ENCODE peak calls at places on chromosome 4, in six cellular contexts. One of them, this sample, is unnamed.

GRCh38 chr4:142547974-142548373 is 298.1 kb downstream of the INPP4B start:
- DNase-seq in GM12891: no peak
- DNase-seq in GM12878: no peak
- DNase-seq in K562: no peak
- DNase-seq in HepG2: no peak
- DNase-seq in H1: no peak
- DNase-seq in this sample: no peak

GRCh38 chr4:17654701-17655100 is 40.3 kb downstream of the MED28 start:
- DNase-seq in K562: no peak
- DNase-seq in GM12891: no peak
- DNase-seq in H1: no peak
- DNase-seq in HepG2: no peak
- DNase-seq in GM12878: no peak
- DNase-seq in this sample: no peak

GRCh38 chr4:175062183-175062592 is 144.0 kb downstream of the ADAM29 start:
- DNase-seq in K562: no peak
- DNase-seq in GM12891: no peak
- DNase-seq in H1: no peak
- DNase-seq in GM12878: no peak
- DNase-seq in HepG2: no peak
- DNase-seq in this sample: no peak

GRCh38 chr4:22670953-22671352 is 21.8 kb upstream of the GBA3 start:
- DNase-seq in K562: no peak
- DNase-seq in H1: no peak
- DNase-seq in GM12878: no peak
- DNase-seq in GM12891: no peak
- DNase-seq in HepG2: no peak
- DNase-seq in this sample: no peak

GRCh38 chr4:90951037-90951436 is 823.8 kb downstream of the CCSER1 start:
- DNase-seq in GM12878: no peak
- DNase-seq in GM12891: no peak
- DNase-seq in HepG2: peak
- DNase-seq in H1: no peak
- DNase-seq in K562: no peak
- DNase-seq in this sample: no peak

GRCh38 chr4:60215906-60216305 is 984.2 kb upstream of the ADGRL3 start:
- DNase-seq in K562: no peak
- DNase-seq in HepG2: no peak
- DNase-seq in H1: no peak
- DNase-seq in GM12891: no peak
- DNase-seq in GM12878: no peak
- DNase-seq in this sample: no peak

GRCh38 chr4:77538144-77538543 is 67.5 kb upstream of the CXCL13 start:
- DNase-seq in GM12891: no peak
- DNase-seq in K562: no peak
- DNase-seq in HepG2: no peak
- DNase-seq in GM12878: no peak
- DNase-seq in H1: no peak
- DNase-seq in this sample: no peak

GRCh38 chr4:150972592-150972991 is 42.5 kb downstream of the LRBA start:
- DNase-seq in H1: no peak
- DNase-seq in GM12891: no peak
- DNase-seq in K562: no peak
- DNase-seq in HepG2: no peak
- DNase-seq in GM12878: no peak
- DNase-seq in this sample: no peak

GRCh38 chr4:24991015-24991414 is 39.7 kb downstream of the LGI2 start:
- DNase-seq in GM12891: no peak
- DNase-seq in K562: no peak
- DNase-seq in HepG2: no peak
- DNase-seq in GM12878: no peak
- DNase-seq in H1: no peak
- DNase-seq in this sample: no peak

GRCh38 chr4:186144596-186145569 is 40.4 kb downstream of the FAM149A start:
- DNase-seq in H1: peak
- DNase-seq in HepG2: no peak
- DNase-seq in K562: no peak
- DNase-seq in GM12878: no peak
- DNase-seq in GM12891: peak
- DNase-seq in this sample: no peak

GRCh38 chr4:26131711-26132110 is 189.1 kb upstream of the RBPJ start:
- DNase-seq in GM12878: peak
- DNase-seq in K562: no peak
- DNase-seq in HepG2: no peak
- DNase-seq in H1: no peak
- DNase-seq in GM12891: no peak
- DNase-seq in this sample: no peak

GRCh38 chr4:74423101-74423500 is 21.8 kb upstream of the AREG start:
- DNase-seq in K562: no peak
- DNase-seq in HepG2: no peak
- DNase-seq in GM12878: no peak
- DNase-seq in H1: no peak
- DNase-seq in GM12891: no peak
- DNase-seq in this sample: no peak

GRCh38 chr4:82785248-82786003 is 13.2 kb downstream of the SCD5 start:
- DNase-seq in GM12878: no peak
- DNase-seq in H1: no peak
- DNase-seq in GM12891: no peak
- DNase-seq in HepG2: peak
- DNase-seq in K562: no peak
- DNase-seq in this sample: no peak

GRCh38 chr4:88820723-88821368 is 123.2 kb upstream of the NAP1L5 start:
- DNase-seq in GM12891: no peak
- DNase-seq in HepG2: no peak
- DNase-seq in H1: no peak
- DNase-seq in GM12878: no peak
- DNase-seq in K562: no peak
- DNase-seq in this sample: no peak

GRCh38 chr4:119243868-119244267 is 31.4 kb downstream of the USP53 start:
- DNase-seq in GM12878: no peak
- DNase-seq in H1: no peak
- DNase-seq in GM12891: no peak
- DNase-seq in HepG2: no peak
- DNase-seq in K562: no peak
- DNase-seq in this sample: no peak

GRCh38 chr4:1896658-1896991 is 25.4 kb downstream of the NSD2 start:
- DNase-seq in K562: no peak
- DNase-seq in GM12891: no peak
- DNase-seq in HepG2: no peak
- DNase-seq in H1: no peak
- DNase-seq in GM12878: no peak
- DNase-seq in this sample: no peak

GRCh38 chr4:121096629-121097028 is 24.3 kb upstream of the NDNF start:
- DNase-seq in HepG2: peak
- DNase-seq in GM12891: no peak
- DNase-seq in GM12878: no peak
- DNase-seq in H1: no peak
- DNase-seq in K562: no peak
- DNase-seq in this sample: no peak

GRCh38 chr4:121096174-121096573 is 23.8 kb upstream of the NDNF start:
- DNase-seq in HepG2: no peak
- DNase-seq in H1: no peak
- DNase-seq in K562: no peak
- DNase-seq in GM12878: no peak
- DNase-seq in GM12891: no peak
- DNase-seq in this sample: no peak

GRCh38 chr4:121094297-121094966 is 22.1 kb upstream of the NDNF start:
- DNase-seq in K562: no peak
- DNase-seq in GM12891: no peak
- DNase-seq in GM12878: no peak
- DNase-seq in HepG2: no peak
- DNase-seq in H1: no peak
- DNase-seq in this sample: no peak

DNA sequence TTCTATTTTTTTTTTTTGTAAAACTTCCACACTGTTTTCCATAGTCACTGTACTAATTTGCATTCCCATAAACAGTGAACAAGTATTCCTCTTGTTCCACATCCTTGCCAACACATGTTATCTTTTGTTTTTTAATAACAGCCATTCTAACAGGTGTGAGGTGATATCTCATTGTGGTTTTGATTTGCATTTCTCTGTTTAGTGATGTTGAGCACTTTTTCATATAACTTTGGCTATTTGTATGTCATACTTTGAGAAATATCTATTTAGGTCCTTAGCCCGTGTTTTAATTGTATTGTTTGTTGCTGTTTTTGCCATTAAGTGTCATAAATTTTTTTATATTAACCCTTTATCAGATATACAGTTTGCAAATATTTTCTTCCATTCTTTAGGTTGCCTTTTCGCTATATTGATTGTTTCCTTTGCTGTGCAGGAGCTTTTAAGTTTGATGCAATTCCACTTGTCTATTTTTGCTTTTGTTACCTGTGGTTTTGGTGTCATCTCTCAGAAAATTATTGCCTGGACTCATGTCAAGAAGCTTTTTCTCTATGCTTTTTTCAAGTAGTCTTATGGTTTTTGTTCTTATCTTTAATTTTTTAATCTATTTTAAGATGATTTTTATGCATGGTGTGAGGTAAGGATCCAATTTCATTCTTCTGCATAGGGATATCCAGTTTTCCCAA is 27.9 kb upstream of the NDNF start:
- DNase-seq in K562: no peak
- DNase-seq in H1: no peak
- DNase-seq in GM12878: no peak
- DNase-seq in HepG2: no peak
- DNase-seq in GM12891: no peak
- DNase-seq in this sample: no peak
- TF ChIP-seq POLR2AphosphoS5 in K562: no peak
- TF ChIP-seq POLR2AphosphoS5 in H1: no peak
- TF ChIP-seq POLR2AphosphoS5 in GM12878: no peak
- TF ChIP-seq POLR2AphosphoS5 in HepG2: no peak
- TF ChIP-seq POLR2AphosphoS5 in GM12891: no peak
- TF ChIP-seq POLR2AphosphoS5 in this sample: no peak

GRCh38 chr4:122732329-122733026 is at the start of gene BBS12:
- DNase-seq in K562: peak
- DNase-seq in H1: peak
- DNase-seq in GM12878: peak
- DNase-seq in HepG2: peak
- DNase-seq in GM12891: peak
- DNase-seq in this sample: peak
- TF ChIP-seq POLR2A in K562: peak
- TF ChIP-seq POLR2A in H1: peak
- TF ChIP-seq POLR2A in GM12878: peak
- TF ChIP-seq POLR2A in HepG2: no peak
- TF ChIP-seq POLR2A in GM12891: no peak
- TF ChIP-seq POLR2A in this sample: no peak

DNA sequence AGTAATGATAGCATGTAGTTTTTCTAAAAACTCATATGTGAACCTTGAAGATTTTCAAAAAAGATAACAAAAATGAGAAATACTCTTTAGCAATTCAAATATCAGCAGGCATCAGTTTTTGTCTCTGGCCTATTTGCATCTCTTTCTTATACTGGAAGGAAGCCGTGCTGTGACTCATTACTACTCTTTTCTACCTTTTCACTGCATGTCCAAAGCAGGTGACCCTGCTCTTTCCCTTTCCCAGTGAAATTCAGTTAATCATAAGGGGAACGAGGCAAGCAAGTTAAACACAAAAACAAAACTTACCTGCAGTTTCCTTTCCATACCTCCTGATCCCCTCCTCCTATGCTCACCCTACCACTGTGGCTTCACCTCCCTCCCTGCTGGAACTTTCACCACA is 9.3 kb downstream of the SPATA4 start:
- DNase-seq in H1: no peak
- DNase-seq in K562: no peak
- DNase-seq in GM12891: no peak
- DNase-seq in HepG2: no peak
- DNase-seq in GM12878: no peak
- DNase-seq in this sample: no peak
- TF ChIP-seq TAF1 in H1: no peak
- TF ChIP-seq TAF1 in K562: no peak
- TF ChIP-seq TAF1 in GM12891: no peak
- TF ChIP-seq TAF1 in HepG2: no peak
- TF ChIP-seq TAF1 in GM12878: no peak
- TF ChIP-seq TAF1 in this sample: no peak

DNA sequence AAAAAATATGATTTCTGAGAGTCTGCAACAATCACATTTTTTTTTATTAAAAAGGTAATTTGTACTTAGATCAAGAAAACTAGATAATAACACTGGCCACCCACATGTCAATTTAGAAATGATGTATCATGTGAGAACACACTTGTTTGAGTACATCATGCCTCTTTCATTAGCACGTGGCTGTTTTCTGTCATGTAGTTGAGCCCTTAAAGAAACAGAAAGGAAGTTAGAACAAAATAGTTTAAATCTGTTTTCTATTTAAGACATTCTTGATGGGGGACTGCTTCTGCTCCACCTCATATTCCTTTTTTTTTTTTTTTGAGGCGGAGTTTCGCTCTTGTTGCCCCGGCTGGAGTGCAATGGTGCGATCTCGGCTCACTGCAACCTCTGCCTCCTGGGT is 207.5 kb downstream of the NSUN7 start:
- DNase-seq in K562: no peak
- DNase-seq in GM12878: no peak
- DNase-seq in H1: no peak
- DNase-seq in GM12891: no peak
- DNase-seq in HepG2: no peak
- DNase-seq in this sample: no peak
- TF ChIP-seq POLR2AphosphoS5 in K562: no peak
- TF ChIP-seq POLR2AphosphoS5 in GM12878: no peak
- TF ChIP-seq POLR2AphosphoS5 in H1: no peak
- TF ChIP-seq POLR2AphosphoS5 in GM12891: no peak
- TF ChIP-seq POLR2AphosphoS5 in HepG2: no peak
- TF ChIP-seq POLR2AphosphoS5 in this sample: no peak

GRCh38 chr4:180106997-180107396 is 2136.2 kb upstream of the TENM3 start:
- DNase-seq in K562: no peak
- DNase-seq in GM12891: no peak
- DNase-seq in HepG2: no peak
- DNase-seq in H1: no peak
- DNase-seq in GM12878: no peak
- DNase-seq in this sample: no peak
- TF ChIP-seq POLR2A in K562: no peak
- TF ChIP-seq POLR2A in GM12891: no peak
- TF ChIP-seq POLR2A in HepG2: no peak
- TF ChIP-seq POLR2A in H1: no peak
- TF ChIP-seq POLR2A in GM12878: no peak
- TF ChIP-seq POLR2A in this sample: no peak

DNA sequence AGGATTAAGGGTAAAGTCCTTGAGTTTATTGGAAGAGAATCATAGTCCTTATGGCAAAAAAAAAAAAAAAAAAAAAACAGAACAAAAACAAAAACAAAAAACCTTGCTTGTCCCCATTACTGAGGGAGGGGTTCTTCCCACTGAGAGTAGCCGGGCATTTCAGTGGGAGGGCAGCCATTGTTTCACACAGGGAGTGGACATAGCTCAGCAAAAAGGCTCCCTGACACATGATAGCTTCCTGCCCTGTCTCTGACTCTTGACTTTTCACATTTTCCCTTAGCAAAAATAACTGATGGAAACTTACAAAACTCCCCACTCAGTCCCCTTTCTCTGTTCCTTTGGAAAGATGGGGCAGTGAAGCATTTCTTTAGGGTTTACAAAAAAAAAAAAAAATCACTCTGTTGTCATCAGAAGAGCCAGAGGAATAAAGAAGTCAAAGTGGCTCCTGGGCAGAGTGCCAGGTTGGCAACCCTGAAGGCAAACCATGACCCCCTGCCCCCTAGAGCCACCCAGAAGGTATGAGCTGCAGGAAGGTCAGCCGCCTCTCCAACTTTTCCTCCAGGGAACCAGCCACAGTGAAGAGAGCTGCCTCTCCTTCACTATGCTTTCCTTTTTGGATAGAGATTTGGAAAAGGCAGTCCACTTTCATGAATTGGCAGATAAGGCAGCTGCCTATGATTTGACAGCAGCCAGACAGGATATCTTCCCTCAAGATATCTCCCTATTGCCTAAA is 170.6 kb downstream of the KDR start:
- DNase-seq in K562: no peak
- DNase-seq in GM12891: no peak
- DNase-seq in HepG2: no peak
- DNase-seq in GM12878: no peak
- DNase-seq in H1: no peak
- DNase-seq in this sample: no peak
- TF ChIP-seq TAF1 in K562: no peak
- TF ChIP-seq TAF1 in GM12891: no peak
- TF ChIP-seq TAF1 in HepG2: no peak
- TF ChIP-seq TAF1 in GM12878: no peak
- TF ChIP-seq TAF1 in H1: no peak
- TF ChIP-seq TAF1 in this sample: no peak

This sample was measured in GM12892.